ENCODE peak calls at places on chromosomes 1 and 21, in four cellular contexts. C, F, N and B are unnamed samples.

GRCh38 chr1:230375795-230376194 is 50.3 kb downstream of the PGBD5 start:
- DNase-seq in C (no peak), F (no peak), N (no peak), B (no peak)

GRCh38 chr1:183622884-183623785 is 12.4 kb downstream of the ARPC5 start:
- DNase-seq in C (peak), F (no peak), N (peak), B (peak)

GRCh38 chr1:176033474-176033873 is 173.6 kb downstream of the COP1 start:
- DNase-seq in C (no peak), F (no peak), N (no peak), B (peak)

GRCh38 chr21:17514124-17514481 is 1.3 kb downstream of the CXADR start:
- DNase-seq in C (no peak), F (no peak), N (no peak), B (peak)

GRCh38 chr1:227996187-227996950 is 10.4 kb upstream of the WNT3A start:
- DNase-seq in C (no peak), F (no peak), N (no peak), B (peak)

GRCh38 chr1:155831279-155831976 is 25.6 kb downstream of the GON4L start:
- DNase-seq in C (no peak), F (no peak), N (no peak), B (no peak)

GRCh38 chr1:62906428-62906886 is 122.5 kb downstream of the ATG4C start:
- DNase-seq in C (peak), F (no peak), N (no peak), B (peak)

GRCh38 chr1:87872692-87873091 is 544.0 kb downstream of the LMO4 start:
- DNase-seq in C (peak), F (no peak), N (no peak), B (no peak)

GRCh38 chr21:29953072-29953471 is 13.3 kb upstream of the GRIK1 start:
- DNase-seq in C (no peak), F (no peak), N (peak), B (peak)

GRCh38 chr1:87961992-87962391 is 633.3 kb downstream of the LMO4 start:
- DNase-seq in C (no peak), F (no peak), N (no peak), B (peak)

GRCh38 chr1:33298623-33299277 is 22.1 kb downstream of the A3GALT2 start:
- DNase-seq in C (peak), F (peak), N (peak), B (peak)

GRCh38 chr1:72648465-72648864 is 366.1 kb upstream of the NEGR1 start:
- DNase-seq in C (no peak), F (no peak), N (no peak), B (no peak)

GRCh38 chr1:153429266-153430165 is 13.2 kb downstream of the S100A7A start:
- DNase-seq in C (no peak), F (no peak), N (no peak), B (no peak)

GRCh38 chr1:158371188-158371953 is 17.7 kb downstream of the CD1E start:
- DNase-seq in C (no peak), F (no peak), N (no peak), B (peak)

GRCh38 chr1:73577206-73577605 is 620.8 kb downstream of the LRRIQ3 start:
- DNase-seq in C (no peak), F (no peak), N (no peak), B (no peak)

DNA sequence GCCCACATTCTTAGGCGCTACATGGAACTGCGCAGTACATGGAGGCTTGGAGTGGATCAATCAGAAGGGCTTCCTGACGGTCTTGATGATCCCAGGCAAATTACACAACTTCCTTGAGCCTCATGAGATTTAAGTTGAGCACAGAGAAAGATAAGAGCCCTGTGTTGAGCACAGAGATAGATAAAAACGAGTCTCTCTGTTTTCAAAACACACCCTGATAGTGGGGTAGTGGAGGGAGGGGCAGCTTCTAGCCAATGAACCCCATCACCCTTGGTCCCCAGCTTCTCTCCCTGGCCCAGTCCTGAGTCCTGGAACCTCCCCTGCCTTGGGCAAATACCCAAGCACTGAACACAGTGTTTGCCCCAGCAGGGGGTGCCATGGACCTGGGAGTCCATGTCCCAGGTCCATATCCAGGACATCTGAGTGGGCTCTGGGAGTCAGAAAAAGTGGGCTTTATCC is 9.1 kb downstream of the POU3F1 start:
- DNase-seq in C (peak), F (no peak), N (no peak), B (peak)
- TF ChIP-seq CTCF in C (peak), F (no peak), N (no peak), B (no peak)

GRCh38 chr1:23370744-23371710 is 1.4 kb upstream of the ZNF436 start:
- DNase-seq in C (no peak), F (no peak), N (peak), B (no peak)
- TF ChIP-seq CTCF in C (no peak), F (no peak), N (peak), B (no peak)

GRCh38 chr1:66925558-66925910 is 744 bp downstream of the MIER1 start:
- DNase-seq in C (no peak), F (no peak), N (no peak), B (no peak)
- TF ChIP-seq CTCF in C (peak), F (no peak), N (no peak), B (no peak)

GRCh38 chr1:37096523-37096922 is 62.2 kb upstream of the GRIK3 start:
- DNase-seq in C (peak), F (no peak), N (no peak), B (peak)
- TF ChIP-seq CTCF in C (peak), F (no peak), N (peak), B (no peak)

GRCh38 chr1:166838766-166839599 is at the start of gene POGK:
- DNase-seq in C (peak), F (peak), N (peak), B (peak)
- TF ChIP-seq CTCF in C (no peak), F (no peak), N (no peak), B (no peak)

GRCh38 chr1:26094677-26095383 is 16.8 kb upstream of the PDIK1L start:
- DNase-seq in C (no peak), F (no peak), N (peak), B (no peak)
- TF ChIP-seq CTCF in C (no peak), F (no peak), N (no peak), B (no peak)

GRCh38 chr1:80158771-80159170 is 1152.2 kb upstream of the ADGRL4 start:
- DNase-seq in C (no peak), F (no peak), N (no peak), B (peak)
- TF ChIP-seq CTCF in C (no peak), F (no peak), N (no peak), B (no peak)

DNA sequence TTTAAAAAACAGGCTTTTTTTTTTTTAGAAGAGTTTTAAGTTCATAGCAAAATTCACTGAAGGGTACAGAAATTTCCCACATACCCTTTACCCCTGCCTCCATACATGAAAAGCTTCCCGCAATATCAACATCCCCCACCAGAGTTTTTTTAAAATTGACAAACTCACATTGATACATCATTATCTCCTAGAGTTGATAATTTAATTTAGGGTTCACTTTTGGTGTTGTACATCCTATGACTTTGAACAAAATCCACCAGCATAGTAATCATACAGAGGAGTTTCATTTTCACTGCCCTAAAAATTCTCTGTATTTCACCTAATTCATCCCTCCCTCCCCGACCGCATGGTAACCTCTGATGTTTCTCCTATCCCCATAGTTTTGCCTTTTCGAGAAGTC is 53.6 kb upstream of the KCNK2 start:
- DNase-seq in C (no peak), F (no peak), N (no peak), B (no peak)
- TF ChIP-seq CTCF in C (no peak), F (no peak), N (no peak), B (no peak)

GRCh38 chr1:167668108-167668507 is 38.1 kb downstream of the RCSD1 start:
- DNase-seq in C (peak), F (no peak), N (no peak), B (no peak)

GRCh38 chr1:167671727-167672511 is 41.9 kb downstream of the RCSD1 start:
- DNase-seq in C (no peak), F (no peak), N (no peak), B (peak)

GRCh38 chr1:167670563-167670962 is 40.5 kb downstream of the RCSD1 start:
- DNase-seq in C (no peak), F (no peak), N (no peak), B (no peak)

GRCh38 chr1:167667536-167667935 is 37.5 kb downstream of the RCSD1 start:
- DNase-seq in C (no peak), F (no peak), N (no peak), B (no peak)

DNA sequence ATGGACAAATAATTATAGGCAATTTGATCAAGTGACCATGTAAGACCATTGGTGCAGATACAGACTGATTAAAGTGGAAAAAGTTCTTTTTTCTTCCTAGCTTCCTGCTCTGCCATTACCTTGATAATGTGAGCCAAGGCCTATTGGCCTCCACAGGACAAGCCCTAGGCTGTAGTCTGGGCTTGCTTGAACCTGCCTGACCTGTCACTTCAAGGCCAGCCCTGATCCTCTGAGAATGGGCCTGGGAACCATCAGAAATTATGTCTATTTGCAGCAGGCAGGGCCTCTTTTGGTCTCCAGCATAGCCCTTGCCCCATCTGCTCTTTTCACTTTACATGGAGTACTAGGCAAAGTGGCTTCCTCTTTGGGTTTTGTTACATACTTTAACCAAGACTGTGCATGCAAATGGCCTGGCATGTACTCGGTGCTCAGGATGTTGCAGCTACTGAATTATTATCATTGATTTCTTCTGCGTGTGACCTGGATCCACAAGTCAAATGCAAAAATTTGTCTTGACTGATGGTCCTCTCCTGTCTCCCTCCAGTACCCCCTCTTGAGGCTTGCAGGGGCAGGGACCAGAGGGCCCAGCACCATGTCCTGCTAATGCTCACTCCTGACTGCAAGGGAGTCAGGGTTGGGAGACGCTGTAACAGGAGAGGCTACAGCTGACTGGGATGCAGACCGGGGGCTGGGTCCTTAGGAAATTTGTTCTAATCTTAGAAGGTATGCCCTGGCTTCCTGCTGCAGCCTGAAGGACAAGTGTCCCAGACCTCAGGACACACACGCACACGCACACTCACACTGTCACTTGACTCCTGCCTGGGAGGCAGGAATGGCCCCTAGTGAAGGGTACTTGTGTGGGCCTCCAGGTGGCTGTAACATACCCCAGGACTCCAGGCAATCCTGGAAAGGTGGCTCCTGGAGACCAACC is 39.4 kb downstream of the RCSD1 start:
- DNase-seq in C (peak), F (no peak), N (no peak), B (peak)
- TF ChIP-seq CTCF in C (no peak), F (no peak), N (no peak), B (no peak)

GRCh38 chr1:224503161-224504118 is 68.8 kb upstream of the WDR26 start:
- DNase-seq in C (peak), F (peak), N (peak), B (peak)
- TF ChIP-seq CTCF in C (peak), F (peak), N (peak), B (peak)